ENCODE peak calls at places on chromosomes 5 and 9, in four cellular contexts. Y is C1 segment of cervical spinal cord, W is spleen, Q is adipocyte. L is an unnamed sample.

GRCh38 chr9:4117835-4118610 is 181.8 kb downstream of the GLIS3 start:
- DNase-seq in Y (no peak), W (peak), Q (no peak), L (no peak)

GRCh38 chr5:39399135-39400036 is 25.4 kb downstream of the DAB2 start:
- DNase-seq in Y (no peak), W (no peak), Q (peak), L (no peak)

GRCh38 chr5:3131161-3131560 is 379.7 kb upstream of the IRX2 start:
- DNase-seq in Y (no peak), W (no peak), Q (no peak), L (no peak)

GRCh38 chr9:74500584-74500924 is 3.4 kb downstream of the RORB start:
- DNase-seq in Y (no peak), W (no peak), Q (no peak), L (no peak)

GRCh38 chr5:55276771-55277170 is 30.7 kb downstream of the DHX29 start:
- DNase-seq in Y (no peak), W (no peak), Q (peak), L (no peak)

GRCh38 chr5:169160405-169160901 is 140.5 kb downstream of the SLIT3 start:
- DNase-seq in Y (no peak), W (no peak), Q (peak), L (no peak)

GRCh38 chr5:53482717-53483638 is 2.5 kb downstream of the FST start:
- DNase-seq in Y (no peak), W (peak), Q (peak), L (peak)

GRCh38 chr9:80644044-80644443 is 1045.3 kb downstream of the TLE1 start:
- DNase-seq in Y (no peak), W (no peak), Q (no peak), L (no peak)

GRCh38 chr5:132714456-132715307 is 22.7 kb downstream of the KIF3A start:
- DNase-seq in Y (no peak), W (no peak), Q (peak), L (no peak)

GRCh38 chr9:95077053-95077765 is 240.3 kb downstream of the FANCC start:
- DNase-seq in Y (no peak), W (no peak), Q (no peak), L (no peak)

GRCh38 chr9:131769361-131769760 is 29.5 kb upstream of the RAPGEF1 start:
- DNase-seq in Y (no peak), W (no peak), Q (peak), L (no peak)

L was measured in RWPE2.